ENCODE peak calls at places on chromosome 19, in seven cellular contexts. One of them, this sample, is unnamed.

GRCh38 chr19:13430790-13431582 is 75.3 kb downstream of the CACNA1A start:
- DNase-seq in AG20443: peak; percentile 76
- DNase-seq in pancreas: peak; percentile 22
- DNase-seq in left cardiac atrium: peak; percentile 29
- DNase-seq in IMR-90: peak; percentile 42
- DNase-seq in stimulated activated CD8-positive, alpha-beta memory T cell treated with anti-CD3 and anti-CD28 coated beads, Interleukin-7, amount 100 ng/mL, for 48 hours: peak; percentile 18
- DNase-seq in sciatic nerve: no peak
- DNase-seq in this sample: peak; percentile 51

GRCh38 chr19:14152713-14153112 is 16.3 kb upstream of the ASF1B start:
- DNase-seq in left cardiac atrium: no peak
- DNase-seq in stimulated activated CD8-positive, alpha-beta memory T cell treated with anti-CD3 and anti-CD28 coated beads, Interleukin-7, amount 100 ng/mL, for 48 hours: no peak
- DNase-seq in sciatic nerve: no peak
- DNase-seq in pancreas: no peak
- DNase-seq in AG20443: no peak
- DNase-seq in IMR-90: no peak
- DNase-seq in this sample: peak; percentile 21

GRCh38 chr19:604355-604754 is 14.7 kb downstream of the HCN2 start:
- DNase-seq in IMR-90: no peak
- DNase-seq in pancreas: no peak
- DNase-seq in sciatic nerve: no peak
- DNase-seq in AG20443: no peak
- DNase-seq in stimulated activated CD8-positive, alpha-beta memory T cell treated with anti-CD3 and anti-CD28 coated beads, Interleukin-7, amount 100 ng/mL, for 48 hours: no peak
- DNase-seq in left cardiac atrium: no peak
- DNase-seq in this sample: peak; percentile 89

GRCh38 chr19:956747-957451 is 27.2 kb upstream of the WDR18 start:
- DNase-seq in sciatic nerve: no peak
- DNase-seq in stimulated activated CD8-positive, alpha-beta memory T cell treated with anti-CD3 and anti-CD28 coated beads, Interleukin-7, amount 100 ng/mL, for 48 hours: no peak
- DNase-seq in IMR-90: peak; percentile 36
- DNase-seq in left cardiac atrium: no peak
- DNase-seq in AG20443: peak; percentile 86
- DNase-seq in pancreas: no peak
- DNase-seq in this sample: no peak

GRCh38 chr19:10808937-10809655 is 26.9 kb downstream of the TMED1 start:
- DNase-seq in sciatic nerve: no peak
- DNase-seq in left cardiac atrium: no peak
- DNase-seq in pancreas: no peak
- DNase-seq in AG20443: peak; percentile 34
- DNase-seq in stimulated activated CD8-positive, alpha-beta memory T cell treated with anti-CD3 and anti-CD28 coated beads, Interleukin-7, amount 100 ng/mL, for 48 hours: peak; percentile 18
- DNase-seq in IMR-90: peak; percentile 21
- DNase-seq in this sample: no peak

GRCh38 chr19:23882493-23882892 is 32.2 kb upstream of the ZNF726 start:
- DNase-seq in pancreas: no peak
- DNase-seq in stimulated activated CD8-positive, alpha-beta memory T cell treated with anti-CD3 and anti-CD28 coated beads, Interleukin-7, amount 100 ng/mL, for 48 hours: no peak
- DNase-seq in left cardiac atrium: no peak
- DNase-seq in IMR-90: no peak
- DNase-seq in AG20443: no peak
- DNase-seq in sciatic nerve: no peak
- DNase-seq in this sample: no peak

GRCh38 chr19:588093-588742 is 1.5 kb upstream of the HCN2 start:
- DNase-seq in stimulated activated CD8-positive, alpha-beta memory T cell treated with anti-CD3 and anti-CD28 coated beads, Interleukin-7, amount 100 ng/mL, for 48 hours: no peak
- DNase-seq in AG20443: peak; percentile 90
- DNase-seq in IMR-90: peak; percentile 72
- DNase-seq in sciatic nerve: peak; percentile 72
- DNase-seq in pancreas: peak; percentile 64
- DNase-seq in left cardiac atrium: peak; percentile 82
- DNase-seq in this sample: peak; percentile 49

GRCh38 chr19:41993612-41994483 is at the start of gene ATP1A3:
- DNase-seq in left cardiac atrium: peak; percentile 66
- DNase-seq in pancreas: peak; percentile 25
- DNase-seq in stimulated activated CD8-positive, alpha-beta memory T cell treated with anti-CD3 and anti-CD28 coated beads, Interleukin-7, amount 100 ng/mL, for 48 hours: peak; percentile 49
- DNase-seq in IMR-90: peak; percentile 21
- DNase-seq in AG20443: peak; percentile 92
- DNase-seq in sciatic nerve: no peak
- DNase-seq in this sample: peak; percentile 87

GRCh38 chr19:16841391-16841926 is 12.3 kb downstream of the SIN3B start:
- DNase-seq in AG20443: no peak
- DNase-seq in stimulated activated CD8-positive, alpha-beta memory T cell treated with anti-CD3 and anti-CD28 coated beads, Interleukin-7, amount 100 ng/mL, for 48 hours: no peak
- DNase-seq in sciatic nerve: no peak
- DNase-seq in left cardiac atrium: no peak
- DNase-seq in pancreas: no peak
- DNase-seq in IMR-90: no peak
- DNase-seq in this sample: no peak

GRCh38 chr19:3538965-3539742 is at the start of gene TEKTIP1:
- DNase-seq in sciatic nerve: no peak
- DNase-seq in pancreas: no peak
- DNase-seq in IMR-90: no peak
- DNase-seq in AG20443: peak; percentile 50
- DNase-seq in stimulated activated CD8-positive, alpha-beta memory T cell treated with anti-CD3 and anti-CD28 coated beads, Interleukin-7, amount 100 ng/mL, for 48 hours: no peak
- DNase-seq in left cardiac atrium: no peak
- DNase-seq in this sample: no peak

GRCh38 chr19:30092721-30093569 is 150.9 kb downstream of the URI1 start:
- DNase-seq in left cardiac atrium: no peak
- DNase-seq in sciatic nerve: no peak
- DNase-seq in stimulated activated CD8-positive, alpha-beta memory T cell treated with anti-CD3 and anti-CD28 coated beads, Interleukin-7, amount 100 ng/mL, for 48 hours: no peak
- DNase-seq in AG20443: no peak
- DNase-seq in pancreas: no peak
- DNase-seq in IMR-90: no peak
- DNase-seq in this sample: no peak

GRCh38 chr19:28887920-28888618 is 324.9 kb downstream of the UQCRFS1 start:
- DNase-seq in sciatic nerve: no peak
- DNase-seq in pancreas: no peak
- DNase-seq in IMR-90: no peak
- DNase-seq in left cardiac atrium: peak; percentile 38
- DNase-seq in stimulated activated CD8-positive, alpha-beta memory T cell treated with anti-CD3 and anti-CD28 coated beads, Interleukin-7, amount 100 ng/mL, for 48 hours: no peak
- DNase-seq in AG20443: no peak
- DNase-seq in this sample: no peak

GRCh38 chr19:4711211-4711610 is 12.4 kb downstream of the DPP9 start:
- DNase-seq in left cardiac atrium: no peak
- DNase-seq in pancreas: no peak
- DNase-seq in IMR-90: no peak
- DNase-seq in stimulated activated CD8-positive, alpha-beta memory T cell treated with anti-CD3 and anti-CD28 coated beads, Interleukin-7, amount 100 ng/mL, for 48 hours: no peak
- DNase-seq in sciatic nerve: no peak
- DNase-seq in AG20443: no peak
- DNase-seq in this sample: no peak

This sample was measured in OCI-LY7.